ENCODE peak calls at places on chromosomes 2 and 18, in eight cellular contexts. I, Z, U, G, J, O, N and B are unnamed samples.

GRCh38 chr2:240236217-240237111 is 96.0 kb upstream of the OTOS start:
- DNase-seq in U (peak), J (peak), G (no peak), N (no peak), O (no peak), I (no peak), Z (no peak), B (no peak)

GRCh38 chr2:239169311-239170048 is 231.3 kb downstream of the HDAC4 start:
- DNase-seq in J (peak), I (no peak), G (no peak), O (no peak), U (peak), N (no peak), Z (no peak), B (no peak)

GRCh38 chr2:178205853-178206516 is 11.7 kb downstream of the OSBPL6 start:
- DNase-seq in O (no peak), I (no peak), G (no peak), U (no peak), Z (peak), J (no peak), N (peak), B (peak)

GRCh38 chr18:13139885-13140450 is 78.6 kb upstream of the LDLRAD4 start:
- DNase-seq in N (no peak), O (no peak), J (no peak), I (no peak), U (no peak), Z (no peak), G (no peak), B (no peak)

GRCh38 chr18:34866739-34867138 is 156.6 kb downstream of the DTNA start:
- DNase-seq in G (no peak), J (no peak), N (peak), I (peak), O (no peak), Z (peak), U (no peak), B (no peak)

GRCh38 chr18:77081387-77081773 is 51.2 kb downstream of the MBP start:
- DNase-seq in G (no peak), U (no peak), J (no peak), I (no peak), N (peak), O (no peak), Z (peak), B (no peak)

GRCh38 chr2:98769784-98770183 is 38.9 kb upstream of the MGAT4A start:
- DNase-seq in O (peak), Z (no peak), U (no peak), G (no peak), J (no peak), N (no peak), I (no peak), B (no peak)

GRCh38 chr2:130263606-130264005 is 65.4 kb upstream of the TUBA3E start:
- DNase-seq in J (no peak), N (no peak), O (no peak), Z (no peak), U (no peak), G (no peak), I (no peak), B (no peak)

GRCh38 chr2:221816566-221816965 is 244.5 kb upstream of the EPHA4 start:
- DNase-seq in U (no peak), I (no peak), Z (no peak), G (no peak), N (no peak), O (no peak), J (no peak), B (no peak)

GRCh38 chr18:9951022-9951859 is 37.4 kb downstream of the VAPA start:
- DNase-seq in G (no peak), J (no peak), Z (peak), N (peak), O (no peak), U (no peak), I (peak), B (peak)

GRCh38 chr2:215003001-215003400 is 135.4 kb downstream of the ABCA12 start:
- DNase-seq in U (no peak), J (no peak), I (peak), Z (peak), O (no peak), N (peak), G (no peak), B (peak)

GRCh38 chr2:219539295-219539788 is 4.3 kb downstream of the CHPF start:
- DNase-seq in U (no peak), I (no peak), O (no peak), Z (no peak), G (no peak), N (no peak), J (no peak), B (no peak)

GRCh38 chr2:9844581-9844980 is 1.3 kb downstream of the TAF1B start:
- DNase-seq in Z (peak), J (no peak), U (no peak), N (peak), G (no peak), O (no peak), I (no peak), B (no peak)

GRCh38 chr2:17610521-17610920 is 70.0 kb downstream of the VSNL1 start:
- DNase-seq in N (no peak), G (no peak), Z (peak), J (no peak), U (peak), O (no peak), I (no peak), B (peak)

GRCh38 chr2:96608459-96609455 is 29.4 kb downstream of the KANSL3 start:
- DNase-seq in J (no peak), U (no peak), G (no peak), I (no peak), N (peak), O (no peak), Z (peak), B (peak)

GRCh38 chr2:160075171-160075570 is 12.8 kb upstream of the PLA2R1 start:
- DNase-seq in J (no peak), U (peak), Z (peak), N (peak), G (peak), I (no peak), O (no peak), B (peak)

GRCh38 chr2:232901711-232902578 is 31.9 kb downstream of the SNORC start:
- DNase-seq in U (peak), O (no peak), G (peak), Z (peak), N (peak), J (no peak), I (peak), B (peak)

GRCh38 chr2:45913539-45913938 is 262.1 kb downstream of the PRKCE start:
- DNase-seq in N (no peak), Z (no peak), O (no peak), G (no peak), J (no peak), U (no peak), I (no peak), B (no peak)

GRCh38 chr2:218998414-218999002 is 5.3 kb upstream of the CRYBA2 start:
- DNase-seq in G (no peak), J (no peak), N (no peak), U (no peak), I (no peak), O (no peak), Z (no peak), B (no peak)

GRCh38 chr2:69642709-69643601 is 584 bp downstream of the AAK1 start:
- DNase-seq in O (peak), U (peak), G (peak), I (peak), J (peak), Z (peak), N (peak), B (peak)

GRCh38 chr18:56787392-56787791 is 136.2 kb downstream of the WDR7 start:
- DNase-seq in I (no peak), J (no peak), G (no peak), O (no peak), Z (no peak), U (no peak), N (no peak), B (no peak)

GRCh38 chr18:58370662-58371061 is 258.2 kb downstream of the ALPK2 start:
- DNase-seq in J (no peak), U (no peak), Z (no peak), G (no peak), O (no peak), I (no peak), N (no peak), B (no peak)